ENCODE peak calls at places on chromosomes 1 and 21, in six cellular contexts. One of them, this sample, is unnamed.

GRCh38 chr21:34630536-34631143 is 15.7 kb upstream of the RCAN1 start:
- DNase-seq in nephron progenitor cell: peak; percentile 25
- DNase-seq in prostate gland: peak; percentile 22
- DNase-seq in GM10248: peak; percentile 70
- DNase-seq in GM13977: peak; percentile 56
- DNase-seq in lower leg skin: peak; percentile 26
- DNase-seq in this sample: no peak

GRCh38 chr1:239947789-239948188 is 143.9 kb upstream of the FMN2 start:
- DNase-seq in GM13977: no peak
- DNase-seq in lower leg skin: no peak
- DNase-seq in GM10248: no peak
- DNase-seq in prostate gland: no peak
- DNase-seq in nephron progenitor cell: no peak
- DNase-seq in this sample: no peak

GRCh38 chr1:28909198-28909597 is 5.2 kb upstream of the EPB41 start:
- DNase-seq in GM10248: no peak
- DNase-seq in nephron progenitor cell: no peak
- DNase-seq in GM13977: no peak
- DNase-seq in prostate gland: no peak
- DNase-seq in lower leg skin: no peak
- DNase-seq in this sample: no peak

GRCh38 chr1:113918243-113918642 is 10.9 kb upstream of the HIPK1 start:
- DNase-seq in lower leg skin: no peak
- DNase-seq in GM10248: no peak
- DNase-seq in GM13977: no peak
- DNase-seq in prostate gland: no peak
- DNase-seq in nephron progenitor cell: no peak
- DNase-seq in this sample: no peak

GRCh38 chr1:198174297-198174696 is 17.5 kb downstream of the NEK7 start:
- DNase-seq in nephron progenitor cell: no peak
- DNase-seq in GM10248: peak; percentile 8
- DNase-seq in GM13977: no peak
- DNase-seq in lower leg skin: no peak
- DNase-seq in prostate gland: no peak
- DNase-seq in this sample: no peak

GRCh38 chr1:36385410-36386261 is at the start of gene STK40:
- DNase-seq in nephron progenitor cell: peak; percentile 98
- DNase-seq in lower leg skin: peak; percentile 99
- DNase-seq in prostate gland: peak; percentile 99
- DNase-seq in GM13977: peak; percentile 97
- DNase-seq in GM10248: peak; percentile 96
- DNase-seq in this sample: peak; percentile 84

GRCh38 chr1:6574025-6574620 is 5.7 kb upstream of the ZBTB48 start:
- DNase-seq in nephron progenitor cell: no peak
- DNase-seq in GM13977: no peak
- DNase-seq in GM10248: no peak
- DNase-seq in prostate gland: no peak
- DNase-seq in lower leg skin: no peak
- DNase-seq in this sample: no peak

GRCh38 chr1:78441921-78442320 is 48.9 kb upstream of the PTGFR start:
- DNase-seq in nephron progenitor cell: no peak
- DNase-seq in GM10248: no peak
- DNase-seq in lower leg skin: no peak
- DNase-seq in prostate gland: no peak
- DNase-seq in GM13977: no peak
- DNase-seq in this sample: no peak

GRCh38 chr1:67739361-67739760 is 54.4 kb downstream of the GADD45A start:
- DNase-seq in prostate gland: no peak
- DNase-seq in GM10248: no peak
- DNase-seq in GM13977: no peak
- DNase-seq in nephron progenitor cell: no peak
- DNase-seq in lower leg skin: no peak
- DNase-seq in this sample: no peak

GRCh38 chr21:42681296-42682206 is 28.1 kb downstream of the PDE9A start:
- DNase-seq in lower leg skin: no peak
- DNase-seq in prostate gland: no peak
- DNase-seq in GM10248: no peak
- DNase-seq in GM13977: no peak
- DNase-seq in nephron progenitor cell: no peak
- DNase-seq in this sample: no peak

GRCh38 chr1:17016317-17016661 is 4.6 kb upstream of the ATP13A2 start:
- DNase-seq in GM13977: no peak
- DNase-seq in lower leg skin: no peak
- DNase-seq in nephron progenitor cell: no peak
- DNase-seq in GM10248: no peak
- DNase-seq in prostate gland: no peak
- DNase-seq in this sample: no peak

GRCh38 chr1:158045639-158046038 is 52.2 kb downstream of the KIRREL1 start:
- DNase-seq in GM13977: no peak
- DNase-seq in lower leg skin: no peak
- DNase-seq in prostate gland: peak; percentile 11
- DNase-seq in nephron progenitor cell: no peak
- DNase-seq in GM10248: no peak
- DNase-seq in this sample: no peak

GRCh38 chr1:76868154-76868882 is 1.0 kb downstream of the ST6GALNAC5 start:
- DNase-seq in nephron progenitor cell: peak; percentile 75
- DNase-seq in GM10248: peak; percentile 63
- DNase-seq in prostate gland: no peak
- DNase-seq in GM13977: peak; percentile 71
- DNase-seq in lower leg skin: no peak
- DNase-seq in this sample: no peak
- TF ChIP-seq CTCF in nephron progenitor cell: no peak
- TF ChIP-seq CTCF in GM10248: peak; percentile 28
- TF ChIP-seq CTCF in prostate gland: no peak
- TF ChIP-seq CTCF in GM13977: peak; percentile 30
- TF ChIP-seq CTCF in lower leg skin: no peak
- TF ChIP-seq CTCF in this sample: no peak

DNA sequence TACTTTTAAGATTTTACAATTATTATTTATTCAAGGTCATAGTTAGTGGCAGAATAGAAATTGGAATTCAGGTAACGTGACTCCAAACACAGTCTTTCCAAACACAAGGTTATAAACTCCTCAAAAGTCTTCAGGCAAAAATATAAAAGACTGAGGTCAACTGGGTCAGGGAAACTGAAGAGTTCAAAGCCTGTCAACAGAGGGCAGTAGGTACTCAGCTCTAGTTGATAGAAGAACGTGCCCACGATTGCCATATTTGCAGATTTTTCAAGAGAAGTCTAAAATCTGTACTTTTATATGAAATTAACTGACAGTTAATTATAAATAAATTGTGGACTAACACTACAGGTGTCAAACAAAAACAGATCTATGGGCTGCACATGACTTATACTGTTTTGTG is 135.0 kb downstream of the LHX4 start:
- DNase-seq in prostate gland: no peak
- DNase-seq in nephron progenitor cell: no peak
- DNase-seq in GM13977: no peak
- DNase-seq in GM10248: no peak
- DNase-seq in lower leg skin: no peak
- DNase-seq in this sample: no peak
- TF ChIP-seq CTCF in prostate gland: no peak
- TF ChIP-seq CTCF in nephron progenitor cell: no peak
- TF ChIP-seq CTCF in GM13977: peak; percentile 22
- TF ChIP-seq CTCF in GM10248: no peak
- TF ChIP-seq CTCF in lower leg skin: no peak
- TF ChIP-seq CTCF in this sample: no peak

GRCh38 chr1:216200941-216201340 is 222.3 kb downstream of the USH2A start:
- DNase-seq in lower leg skin: no peak
- DNase-seq in nephron progenitor cell: no peak
- DNase-seq in GM13977: no peak
- DNase-seq in prostate gland: no peak
- DNase-seq in GM10248: no peak
- DNase-seq in this sample: no peak
- TF ChIP-seq CTCF in lower leg skin: no peak
- TF ChIP-seq CTCF in nephron progenitor cell: no peak
- TF ChIP-seq CTCF in GM13977: no peak
- TF ChIP-seq CTCF in prostate gland: no peak
- TF ChIP-seq CTCF in GM10248: no peak
- TF ChIP-seq CTCF in this sample: no peak

DNA sequence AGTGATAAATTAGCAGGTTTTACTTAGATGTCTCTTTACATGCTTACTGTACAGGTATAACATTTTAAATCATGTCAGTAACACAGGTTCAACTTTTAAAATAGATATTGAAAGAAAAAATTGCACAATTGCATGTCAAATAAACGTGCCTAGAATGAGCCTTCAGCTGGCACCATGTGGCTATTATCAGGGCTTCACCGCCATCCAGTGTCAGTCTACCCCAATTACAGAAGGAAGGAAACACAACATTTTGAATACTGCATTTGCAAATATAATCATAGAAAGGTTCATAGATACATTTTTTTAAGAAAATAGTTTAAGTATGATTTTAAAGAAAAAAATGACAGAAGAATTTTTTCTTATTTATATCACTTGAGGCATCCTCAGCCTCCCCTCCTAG is 47.5 kb upstream of the SERTAD4 start:
- DNase-seq in prostate gland: no peak
- DNase-seq in GM13977: no peak
- DNase-seq in nephron progenitor cell: no peak
- DNase-seq in GM10248: no peak
- DNase-seq in lower leg skin: no peak
- DNase-seq in this sample: no peak
- TF ChIP-seq CTCF in prostate gland: no peak
- TF ChIP-seq CTCF in GM13977: no peak
- TF ChIP-seq CTCF in nephron progenitor cell: no peak
- TF ChIP-seq CTCF in GM10248: no peak
- TF ChIP-seq CTCF in lower leg skin: no peak
- TF ChIP-seq CTCF in this sample: no peak

DNA sequence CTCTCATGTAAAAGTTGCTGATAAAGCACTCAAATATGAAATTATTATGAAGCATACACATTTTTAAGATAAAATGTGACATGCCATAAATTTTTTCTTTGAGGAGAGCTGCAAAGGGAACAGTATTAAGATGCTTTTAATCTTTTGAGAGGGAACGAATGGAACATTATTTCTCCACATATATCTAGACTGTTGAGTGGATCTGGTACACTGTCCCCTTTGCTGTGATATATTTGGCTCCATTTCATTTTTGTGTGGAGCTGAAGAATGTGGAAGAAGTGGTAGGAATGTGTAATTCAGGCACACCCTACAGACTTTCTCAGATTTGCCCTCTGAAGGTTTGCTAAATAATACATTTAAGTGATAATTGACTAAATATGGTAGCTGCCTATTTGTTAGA is 31.7 kb downstream of the PGM1 start:
- DNase-seq in nephron progenitor cell: no peak
- DNase-seq in GM13977: no peak
- DNase-seq in lower leg skin: no peak
- DNase-seq in GM10248: no peak
- DNase-seq in prostate gland: no peak
- DNase-seq in this sample: no peak
- TF ChIP-seq CTCF in nephron progenitor cell: no peak
- TF ChIP-seq CTCF in GM13977: no peak
- TF ChIP-seq CTCF in lower leg skin: no peak
- TF ChIP-seq CTCF in GM10248: no peak
- TF ChIP-seq CTCF in prostate gland: no peak
- TF ChIP-seq CTCF in this sample: no peak

DNA sequence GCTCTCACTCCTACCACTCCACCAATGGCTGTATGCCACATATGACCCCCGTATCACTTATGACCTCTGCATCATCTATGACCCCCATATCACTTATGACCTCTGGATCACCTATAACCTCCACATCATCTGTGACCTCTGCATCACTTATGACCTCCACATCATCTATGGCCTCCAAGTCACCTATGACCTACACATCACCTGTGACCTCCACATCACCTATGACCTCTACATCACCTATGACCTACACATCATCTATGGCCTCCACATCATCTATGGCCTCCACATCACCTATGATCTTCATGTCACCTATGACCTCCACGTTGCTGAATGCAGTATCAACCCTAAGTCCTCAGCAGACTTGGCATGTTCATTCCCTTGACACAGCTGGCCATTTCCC is 271.2 kb downstream of the MATN1 start:
- DNase-seq in nephron progenitor cell: no peak
- DNase-seq in prostate gland: no peak
- DNase-seq in lower leg skin: no peak
- DNase-seq in GM10248: no peak
- DNase-seq in GM13977: no peak
- DNase-seq in this sample: no peak
- TF ChIP-seq CTCF in nephron progenitor cell: no peak
- TF ChIP-seq CTCF in prostate gland: no peak
- TF ChIP-seq CTCF in lower leg skin: no peak
- TF ChIP-seq CTCF in GM10248: no peak
- TF ChIP-seq CTCF in GM13977: no peak
- TF ChIP-seq CTCF in this sample: no peak

GRCh38 chr1:180259431-180260338 is 29.6 kb downstream of the LHX4 start:
- DNase-seq in prostate gland: no peak
- DNase-seq in nephron progenitor cell: no peak
- DNase-seq in lower leg skin: no peak
- DNase-seq in GM13977: no peak
- DNase-seq in GM10248: no peak
- DNase-seq in this sample: no peak
- TF ChIP-seq CTCF in prostate gland: no peak
- TF ChIP-seq CTCF in nephron progenitor cell: no peak
- TF ChIP-seq CTCF in lower leg skin: no peak
- TF ChIP-seq CTCF in GM13977: no peak
- TF ChIP-seq CTCF in GM10248: no peak
- TF ChIP-seq CTCF in this sample: no peak

This sample was measured in omental fat pad.